ENCODE peak calls at places on chromosomes 3 and 15, in eight cellular contexts. B is GM12878, R is K562, Y is GM23338, C is A549, O is HL-60, H is HepG2, W is HCT116. M is an unnamed sample.

GRCh38 chr3:111801697-111802655 is 57.1 kb upstream of the PHLDB2 start:
- DNase-seq in B (no peak), R (no peak), Y (no peak), C (no peak), O (no peak), H (no peak), W (no peak), M (no peak)

GRCh38 chr3:152241142-152242067 is 27.3 kb upstream of the MBNL1 start:
- DNase-seq in B (no peak), R (peak), Y (no peak), C (no peak), O (peak), H (no peak), W (no peak), M (no peak)

GRCh38 chr3:98763814-98764691 is 913 bp downstream of the ST3GAL6 start:
- DNase-seq in B (no peak), R (no peak), Y (no peak), C (no peak), O (peak), H (no peak), W (no peak), M (no peak)

GRCh38 chr15:85530079-85530478 is 149.7 kb downstream of the AKAP13 start:
- DNase-seq in B (no peak), R (no peak), Y (peak), C (no peak), O (no peak), H (no peak), W (no peak), M (no peak)

GRCh38 chr3:135975053-135975452 is 9.5 kb downstream of the PPP2R3A start:
- DNase-seq in B (no peak), R (no peak), Y (no peak), C (no peak), O (no peak), H (no peak), W (no peak), M (no peak)

GRCh38 chr15:58980351-58980939 is 7.0 kb upstream of the RNF111 start:
- DNase-seq in B (no peak), R (peak), Y (peak), C (peak), O (no peak), H (peak), W (peak), M (no peak)

GRCh38 chr3:177553586-177553985 is 356.3 kb upstream of the TBL1XR1 start:
- DNase-seq in B (no peak), R (no peak), Y (no peak), C (no peak), O (no peak), H (no peak), W (no peak), M (no peak)

GRCh38 chr3:120399372-120399771 is 50.2 kb upstream of the LRRC58 start:
- DNase-seq in B (peak), R (no peak), Y (no peak), C (no peak), O (no peak), H (no peak), W (no peak), M (no peak)

DNA sequence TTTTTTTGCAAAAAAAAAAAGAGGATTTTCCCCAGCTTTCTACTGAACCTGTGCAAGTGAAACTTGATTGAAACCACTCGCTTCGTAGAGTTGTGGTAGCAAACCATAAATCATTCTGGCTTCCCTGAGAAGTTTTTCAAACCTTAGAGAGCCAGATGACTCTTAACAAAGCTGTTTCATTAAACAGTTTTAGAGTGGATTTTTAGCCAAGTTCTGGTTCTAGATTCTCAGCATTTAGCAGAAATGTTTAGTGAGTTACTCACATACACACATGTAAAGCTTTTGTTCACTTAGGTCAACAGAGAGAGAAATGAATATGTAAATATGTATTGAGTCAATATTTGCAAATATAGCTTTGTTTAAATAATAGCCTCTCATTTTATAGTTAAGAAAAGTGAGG is 18.1 kb upstream of the CCR9 start:
- DNase-seq in B (no peak), R (no peak), Y (no peak), C (no peak), O (no peak), H (no peak), W (no peak), M (no peak)
- TF ChIP-seq REST in B (no peak), R (no peak), Y (no peak), C (no peak), O (no peak), H (no peak), W (no peak), M (no peak)

GRCh38 chr15:51497806-51498205 is 124.8 kb downstream of the DMXL2 start:
- DNase-seq in B (no peak), R (no peak), Y (no peak), C (no peak), O (no peak), H (no peak), W (no peak), M (no peak)

GRCh38 chr15:51494411-51495314 is 127.9 kb downstream of the DMXL2 start:
- DNase-seq in B (no peak), R (no peak), Y (no peak), C (no peak), O (no peak), H (no peak), W (no peak), M (no peak)

GRCh38 chr15:51503003-51503402 is 119.6 kb downstream of the DMXL2 start:
- DNase-seq in B (no peak), R (no peak), Y (no peak), C (no peak), O (no peak), H (no peak), W (no peak), M (no peak)

GRCh38 chr15:51493892-51494291 is 128.7 kb downstream of the DMXL2 start:
- DNase-seq in B (no peak), R (no peak), Y (no peak), C (no peak), O (no peak), H (peak), W (no peak), M (no peak)

GRCh38 chr15:51499379-51499976 is 123.1 kb downstream of the DMXL2 start:
- DNase-seq in B (no peak), R (peak), Y (peak), C (peak), O (no peak), H (peak), W (peak), M (peak)
- TF ChIP-seq CTCF in B (peak), R (peak), Y (peak), C (peak), O (peak), H (peak), W (peak), M (peak)

DNA sequence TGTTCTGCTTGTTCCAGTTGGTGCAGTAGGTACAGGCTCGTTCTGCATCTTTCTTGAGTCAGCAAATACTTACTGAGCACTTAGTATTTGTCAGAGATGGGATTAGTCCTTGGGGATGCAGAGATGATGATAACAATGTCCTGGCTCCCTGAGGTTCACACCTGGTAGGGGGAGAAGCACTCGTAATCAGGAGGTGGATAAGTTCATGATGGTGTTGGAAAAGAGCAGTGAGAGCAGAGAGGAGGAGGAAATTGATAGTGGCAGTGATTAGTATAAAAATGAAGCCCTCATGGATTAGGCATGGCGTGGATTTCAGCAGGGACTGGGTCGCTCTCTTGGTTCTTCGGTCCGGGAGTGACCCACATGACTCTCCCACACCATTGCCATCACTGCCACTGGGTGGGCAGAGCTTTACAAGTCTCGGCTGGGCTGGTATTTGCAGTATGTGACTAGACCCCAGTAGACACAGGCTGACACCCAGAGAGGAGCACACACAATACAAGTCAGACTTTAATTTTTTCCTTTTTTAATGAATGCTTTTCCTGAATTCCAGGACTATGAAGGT is 1.4 kb downstream of the SV2B start:
- DNase-seq in B (no peak), R (no peak), Y (no peak), C (no peak), O (no peak), H (no peak), W (no peak), M (no peak)
- H3K4me3 ChIP-seq in B (no peak), R (no peak), Y (peak), C (no peak), O (no peak), H (no peak), W (no peak), M (no peak)

DNA sequence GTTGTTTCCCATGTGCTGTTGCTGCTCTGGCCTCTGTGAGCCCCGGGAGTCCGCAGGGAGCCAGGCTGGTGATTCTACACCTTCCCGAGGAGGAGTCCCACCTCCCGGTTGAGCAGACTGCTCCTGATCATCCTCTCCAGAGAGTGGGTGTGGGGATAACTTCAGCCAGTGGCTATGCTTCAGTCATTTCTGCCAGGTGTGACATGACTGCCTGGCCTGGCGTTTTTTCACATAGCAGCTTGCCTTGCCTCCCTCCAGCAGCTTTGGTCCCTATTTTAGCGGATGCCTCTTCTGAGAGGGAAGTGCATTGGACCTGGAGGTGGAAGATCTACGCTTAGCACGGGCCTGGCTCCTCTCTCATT is 1.6 kb downstream of the GHRL start:
- DNase-seq in B (no peak), R (no peak), Y (no peak), C (no peak), O (no peak), H (no peak), W (no peak), M (no peak)
- TF ChIP-seq REST in B (no peak), R (no peak), Y (no peak), C (no peak), O (no peak), H (no peak), W (no peak), M (no peak)